ENCODE peak calls at places on chromosomes 6 and 20, in eight cellular contexts. H is endothelial cell, T is sigmoid colon, C is brain microvascular endothelial cell, K is pancreas, Z is transverse colon, P is bronchial epithelial cell, Q is psoas muscle. D is an unnamed sample.

GRCh38 chr20:33012327-33013189 is 5.1 kb downstream of the BPIFB2 start:
- DNase-seq in C (no peak), Q (no peak), H (no peak), Z (no peak), T (no peak), P (no peak), K (no peak), D (no peak)

GRCh38 chr6:110816677-110817076 is 1.4 kb upstream of the CDK19 start:
- DNase-seq in Z (peak; percentile 10), P (no peak), T (no peak), K (no peak), C (no peak), H (no peak), Q (no peak), D (no peak)

GRCh38 chr20:22795897-22796296 is 211.5 kb upstream of the FOXA2 start:
- DNase-seq in H (no peak), P (peak; percentile 92), Q (no peak), T (peak; percentile 89), Z (peak; percentile 33), K (peak; percentile 7), C (peak; percentile 99), D (peak; percentile 97)

GRCh38 chr6:10613077-10613476 is 81.3 kb downstream of the C6orf52 start:
- DNase-seq in Q (no peak), H (no peak), P (no peak), K (no peak), C (no peak), Z (no peak), T (no peak), D (peak; percentile 25)

GRCh38 chr6:130587778-130588520 is 222.1 kb downstream of the TMEM200A start:
- DNase-seq in Z (no peak), Q (no peak), T (no peak), P (peak; percentile 92), C (peak; percentile 73), H (no peak), K (no peak), D (peak; percentile 83)

GRCh38 chr20:32963176-32963575 is 41.1 kb downstream of the SUN5 start:
- DNase-seq in Q (no peak), C (no peak), P (no peak), T (peak; percentile 36), H (no peak), Z (no peak), K (no peak), D (no peak)

GRCh38 chr6:137536104-137536773 is 42.0 kb upstream of the OLIG3 start:
- DNase-seq in C (no peak), K (no peak), Z (no peak), H (no peak), Q (no peak), P (no peak), T (no peak), D (no peak)

GRCh38 chr6:1917628-1918371 is 308.1 kb downstream of the FOXC1 start:
- DNase-seq in Q (no peak), Z (no peak), H (no peak), K (peak; percentile 8), P (peak; percentile 94), T (no peak), C (peak; percentile 78), D (peak; percentile 62)

GRCh38 chr20:45343445-45343866 is 4.8 kb downstream of the SDC4 start:
- DNase-seq in C (no peak), H (no peak), T (no peak), Q (no peak), K (peak; percentile 83), P (no peak), Z (peak; percentile 72), D (no peak)

GRCh38 chr6:51613558-51613957 is 473.9 kb downstream of the PKHD1 start:
- DNase-seq in C (no peak), T (no peak), H (no peak), K (no peak), Q (no peak), Z (no peak), P (peak; percentile 43), D (no peak)

GRCh38 chr6:51619042-51619799 is 468.2 kb downstream of the PKHD1 start:
- DNase-seq in P (no peak), Q (no peak), Z (no peak), K (peak; percentile 67), T (no peak), C (no peak), H (no peak), D (no peak)

GRCh38 chr6:51614725-51615124 is 472.7 kb downstream of the PKHD1 start:
- DNase-seq in C (no peak), K (no peak), Q (no peak), H (no peak), T (no peak), Z (no peak), P (peak; percentile 4), D (no peak)

DNA sequence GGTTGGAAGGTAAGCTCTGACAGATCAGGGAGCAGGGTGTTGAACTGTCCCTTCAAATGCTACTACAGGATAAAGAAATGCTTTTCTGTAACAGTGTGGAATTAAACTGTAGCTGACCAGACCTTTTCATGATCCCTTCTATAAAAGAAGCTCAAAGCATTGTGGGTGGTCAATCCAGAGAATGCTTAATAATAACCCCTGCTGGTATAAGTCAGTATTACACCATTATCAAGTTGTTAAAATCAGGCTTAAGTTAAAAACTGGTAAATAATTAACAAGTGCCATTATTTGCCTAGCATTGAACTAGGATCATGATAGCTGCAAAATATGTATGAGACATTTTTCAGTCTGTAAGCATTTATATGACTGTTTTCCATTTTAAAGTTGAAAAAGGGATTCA is 468.9 kb downstream of the PKHD1 start:
- DNase-seq in T (no peak), H (no peak), Q (no peak), P (peak; percentile 34), K (no peak), Z (no peak), C (no peak), D (no peak)
- TF ChIP-seq CTCF in T (peak; percentile 29), H (peak; percentile 86), Q (peak; percentile 35), P (peak; percentile 24), K (peak; percentile 48), Z (no peak), C (no peak), D (no peak)

GRCh38 chr6:149559389-149559788 is 6.8 kb upstream of the GINM1 start:
- DNase-seq in C (no peak), Q (no peak), P (no peak), K (no peak), T (no peak), Z (no peak), H (no peak), D (no peak)

GRCh38 chr6:149563928-149564325 is 2.2 kb upstream of the GINM1 start:
- DNase-seq in K (no peak), Q (no peak), Z (no peak), H (no peak), C (no peak), P (no peak), T (no peak), D (no peak)

GRCh38 chr6:149558029-149558428 is 8.1 kb upstream of the GINM1 start:
- DNase-seq in Z (no peak), P (no peak), Q (no peak), C (no peak), T (no peak), K (no peak), H (no peak), D (no peak)

GRCh38 chr6:149563203-149563927 is 2.8 kb upstream of the GINM1 start:
- DNase-seq in Q (no peak), H (no peak), K (no peak), C (peak; percentile 58), P (peak; percentile 89), Z (no peak), T (no peak), D (peak; percentile 68)

DNA sequence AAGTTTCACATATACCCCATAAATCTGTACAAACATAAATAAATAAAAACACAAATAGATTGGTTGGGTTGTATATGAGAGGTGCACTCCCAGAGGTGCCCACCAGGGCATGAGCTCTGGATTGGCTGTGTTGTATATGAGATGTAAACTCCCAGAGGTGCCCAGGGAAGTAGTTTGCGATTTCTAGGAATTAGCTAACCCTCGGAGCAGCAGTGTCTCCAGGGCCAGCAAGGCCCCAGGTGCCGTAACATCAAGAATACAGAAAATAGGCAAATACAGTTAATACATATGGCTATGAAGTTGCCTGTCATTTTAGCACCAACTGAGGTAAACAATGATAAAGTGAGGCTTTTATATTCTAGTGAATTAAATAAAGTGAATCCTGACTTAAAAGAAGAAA is 5.4 kb upstream of the GINM1 start:
- DNase-seq in Z (no peak), T (no peak), Q (no peak), H (peak; percentile 36), K (no peak), C (peak; percentile 12), P (no peak), D (peak; percentile 27)
- TF ChIP-seq CTCF in Z (peak; percentile 33), T (peak; percentile 28), Q (peak; percentile 41), H (peak; percentile 71), K (no peak), C (peak; percentile 78), P (peak; percentile 47), D (peak; percentile 65)

DNA sequence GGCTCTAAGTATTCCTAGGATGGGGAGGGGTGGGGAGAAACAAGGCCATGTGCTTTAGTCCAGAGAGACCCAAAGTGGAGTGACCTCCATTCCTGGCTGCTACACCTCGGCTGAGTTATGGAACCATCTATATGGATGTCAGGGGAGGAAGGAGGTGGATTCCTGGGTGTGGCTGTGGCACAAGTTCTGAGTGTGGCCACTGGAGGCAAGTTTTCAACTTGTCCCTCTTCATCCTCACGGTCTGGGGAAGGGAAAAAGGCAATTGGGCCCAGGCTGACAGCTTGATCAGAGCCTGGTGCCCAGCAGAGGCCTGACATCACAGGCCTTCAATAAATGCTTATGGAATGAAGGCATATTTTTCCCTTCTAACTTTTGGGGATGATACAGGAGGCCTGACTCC is 2.0 kb upstream of the ITPR3 start:
- DNase-seq in P (no peak), C (no peak), Z (no peak), T (no peak), Q (no peak), K (no peak), H (no peak), D (no peak)
- TF ChIP-seq CTCF in P (no peak), C (peak; percentile 21), Z (no peak), T (no peak), Q (no peak), K (no peak), H (no peak), D (no peak)

DNA sequence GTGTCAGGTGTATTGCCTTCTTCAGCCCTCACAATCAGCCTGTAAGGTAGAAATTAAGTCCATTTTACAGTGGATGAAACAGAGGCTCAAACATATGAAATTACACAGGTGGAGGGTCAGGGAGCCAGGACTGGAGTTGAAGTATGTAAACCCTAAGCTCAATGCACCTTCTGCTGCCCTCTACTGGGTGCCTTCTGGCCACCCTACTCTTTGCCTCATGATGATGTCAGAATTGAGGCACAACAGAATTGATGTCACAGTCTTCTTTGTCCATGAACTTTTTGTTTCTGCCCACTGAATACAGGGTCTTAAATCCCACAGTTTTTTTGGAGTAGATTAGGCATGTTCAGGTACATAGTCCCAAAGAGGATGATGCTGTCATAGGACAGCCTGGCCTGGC is 400.8 kb upstream of the CHD6 start:
- DNase-seq in C (no peak), T (no peak), Z (no peak), H (no peak), Q (no peak), K (no peak), P (no peak), D (no peak)
- TF ChIP-seq CTCF in C (no peak), T (no peak), Z (no peak), H (no peak), Q (no peak), K (no peak), P (no peak), D (no peak)

GRCh38 chr6:112877134-112878100 is 530.3 kb downstream of the RFPL4B start:
- DNase-seq in Q (no peak), C (peak; percentile 78), Z (no peak), H (no peak), K (no peak), T (no peak), P (peak; percentile 31), D (peak; percentile 92)
- TF ChIP-seq CTCF in Q (no peak), C (no peak), Z (peak; percentile 26), H (no peak), K (no peak), T (no peak), P (no peak), D (peak; percentile 44)

GRCh38 chr6:6588064-6588923 is at the start of gene LY86:
- DNase-seq in C (no peak), P (no peak), H (no peak), Z (peak; percentile 14), K (no peak), Q (no peak), T (no peak), D (no peak)
- TF ChIP-seq CTCF in C (no peak), P (no peak), H (no peak), Z (no peak), K (no peak), Q (no peak), T (no peak), D (no peak)